ENCODE peak calls at places on chromosomes 2 and 18, in six cellular contexts. Q is esophagus squamous epithelium; H is brain microvascular endothelial cell; W is upper lobe of left lung; N is spleen; C is CD4-positive, alpha-beta memory T cell. A is an unnamed sample. For H3K36me3, the result is how much of the 10 kb centered on the place peaks cover.

GRCh38 chr2:2698182-2699116 is 367.4 kb upstream of the MYT1L start:
- DNase-seq in H (no peak), C (no peak), N (no peak), W (no peak), Q (no peak), A (peak)

GRCh38 chr2:130336877-130337734 is 5.6 kb upstream of the IMP4 start:
- DNase-seq in H (peak), C (peak), Q (no peak), N (peak), W (peak), A (no peak)

GRCh38 chr2:181743723-181744031 is 63.4 kb upstream of the NEUROD1 start:
- DNase-seq in N (no peak), C (no peak), H (no peak), Q (no peak), W (no peak), A (no peak)

GRCh38 chr2:139744273-139744672 is 964.1 kb upstream of the NXPH2 start:
- DNase-seq in C (no peak), H (no peak), Q (no peak), N (no peak), W (no peak), A (no peak)

GRCh38 chr2:176427549-176427948 is 158.3 kb downstream of the MTX2 start:
- DNase-seq in H (no peak), W (no peak), Q (no peak), C (no peak), N (no peak), A (no peak)

GRCh38 chr2:224268441-224268840 is 133.5 kb downstream of the FAM124B start:
- DNase-seq in H (peak), C (no peak), Q (no peak), N (no peak), W (no peak), A (no peak)

GRCh38 chr2:52518673-52519072 is 1248.9 kb upstream of the CHAC2 start:
- DNase-seq in W (no peak), H (no peak), C (no peak), N (no peak), Q (no peak), A (no peak)

GRCh38 chr2:7180641-7181370 is 263.6 kb downstream of the RNF144A start:
- DNase-seq in Q (no peak), W (no peak), C (no peak), H (no peak), N (no peak), A (no peak)

GRCh38 chr2:44944102-44944951 is 2.8 kb downstream of the SIX3 start:
- DNase-seq in N (peak), Q (no peak), C (no peak), H (no peak), W (no peak), A (no peak)

GRCh38 chr2:27792759-27793158 is 21.2 kb downstream of the MRPL33 start:
- DNase-seq in N (no peak), Q (no peak), C (no peak), H (no peak), W (no peak), A (no peak)

GRCh38 chr18:25544872-25545271 is 192.9 kb upstream of the ZNF521 start:
- DNase-seq in N (no peak), W (no peak), C (no peak), Q (no peak), H (no peak), A (no peak)

GRCh38 chr2:128405467-128405900 is 86.8 kb upstream of the HS6ST1 start:
- DNase-seq in H (no peak), C (no peak), N (peak), W (peak), Q (no peak), A (no peak)

GRCh38 chr18:79485788-79486355 is 90.1 kb downstream of the NFATC1 start:
- DNase-seq in Q (no peak), W (no peak), C (no peak), N (peak), H (peak), A (peak)

GRCh38 chr2:149129433-149129832 is 90.9 kb downstream of the LYPD6B start:
- DNase-seq in N (no peak), Q (no peak), C (no peak), H (no peak), W (no peak), A (peak)

GRCh38 chr2:86293612-86294011 is 43.8 kb downstream of the REEP1 start:
- DNase-seq in W (no peak), N (no peak), C (no peak), Q (no peak), H (no peak), A (no peak)

GRCh38 chr2:173963323-173963816 is 1.8 kb downstream of the SP3 start:
- DNase-seq in W (no peak), Q (no peak), C (peak), H (peak), N (no peak), A (peak)

GRCh38 chr18:31057917-31058316 is 15.4 kb upstream of the DSC3 start:
- DNase-seq in H (no peak), Q (no peak), C (no peak), W (no peak), N (no peak), A (no peak)

GRCh38 chr2:196263181-196263747 is 91.9 kb upstream of the STK17B start:
- DNase-seq in H (peak), W (no peak), C (peak), N (no peak), Q (no peak), A (peak)

GRCh38 chr2:55175254-55176093 is 56.6 kb downstream of the CLHC1 start:
- DNase-seq in C (peak), N (no peak), Q (no peak), H (no peak), W (no peak), A (peak)

GRCh38 chr2:181025004-181025403 is 44.6 kb downstream of the UBE2E3 start:
- DNase-seq in W (no peak), N (no peak), H (no peak), Q (no peak), C (no peak), A (no peak)

GRCh38 chr2:27209621-27210401 is 2.0 kb upstream of the ATRAID start:
- DNase-seq in H (no peak), C (no peak), Q (no peak), N (no peak), W (no peak), A (no peak)

GRCh38 chr18:5430131-5430530 is 113.7 kb downstream of the EPB41L3 start:
- DNase-seq in C (no peak), Q (no peak), N (no peak), W (no peak), H (no peak), A (no peak)

GRCh38 chr18:66346833-66347595 is 256.9 kb downstream of the CDH19 start:
- DNase-seq in C (no peak), W (no peak), N (no peak), H (no peak), Q (no peak), A (no peak)

GRCh38 chr2:120969613-120970355 is 234.1 kb downstream of the GLI2 start:
- DNase-seq in N (no peak), Q (no peak), H (no peak), W (no peak), C (no peak), A (no peak)

GRCh38 chr2:64913357-64913869 is 75.8 kb upstream of the SLC1A4 start:
- DNase-seq in C (no peak), N (no peak), W (no peak), Q (no peak), H (no peak), A (peak)

GRCh38 chr2:10141736-10142639 is 19.4 kb downstream of the RRM2 start:
- DNase-seq in Q (no peak), C (peak), N (peak), H (no peak), W (no peak), A (no peak)

GRCh38 chr2:222305510-222306392 is 7.0 kb upstream of the PAX3 start:
- DNase-seq in C (no peak), N (peak), Q (no peak), W (no peak), H (no peak), A (no peak)

GRCh38 chr2:38178142-38178541 is 102.2 kb upstream of the CYP1B1 start:
- DNase-seq in Q (no peak), C (no peak), W (peak), N (no peak), H (peak), A (no peak)

GRCh38 chr2:73187549-73187948 is 14.8 kb upstream of the NOTO start:
- DNase-seq in H (no peak), C (no peak), Q (no peak), W (no peak), N (no peak), A (no peak)

GRCh38 chr18:53795061-53795460 is 429.4 kb downstream of the MBD2 start:
- DNase-seq in Q (no peak), H (no peak), N (no peak), C (no peak), W (no peak), A (no peak)

GRCh38 chr2:219287569-219288265 is 8.6 kb downstream of the DNAJB2 start:
- DNase-seq in H (no peak), C (no peak), W (no peak), Q (no peak), N (no peak), A (no peak)

GRCh38 chr2:205755923-205756322 is 73.6 kb downstream of the NRP2 start:
- DNase-seq in W (no peak), N (no peak), C (no peak), Q (no peak), H (no peak), A (no peak)

DNA sequence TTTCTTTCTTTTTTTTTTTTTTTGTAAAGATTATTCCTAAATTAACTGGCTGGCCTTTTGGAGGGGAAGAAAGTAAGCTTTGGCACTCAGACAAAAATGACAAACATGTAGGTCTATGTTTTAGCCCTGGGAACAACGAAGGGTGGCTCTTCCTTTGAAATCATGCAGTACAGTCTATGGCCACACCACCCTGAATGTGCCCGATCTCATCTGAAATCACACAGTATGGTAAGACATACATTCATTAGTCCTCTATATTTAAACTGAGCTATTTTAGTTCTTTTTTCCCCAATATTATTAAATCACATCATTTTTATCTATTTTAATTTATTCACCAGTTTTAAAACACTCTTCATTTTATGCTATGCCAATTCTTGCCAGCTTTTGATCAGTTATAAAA is 48.2 kb downstream of the PLA2R1 start:
- DNase-seq in H (no peak), Q (no peak), C (no peak), N (no peak), W (no peak), A (no peak)
- H3K36me3 ChIP-seq in H (under half), Q (half or more), C (under half), N (under half), W (under half), A (under half)

DNA sequence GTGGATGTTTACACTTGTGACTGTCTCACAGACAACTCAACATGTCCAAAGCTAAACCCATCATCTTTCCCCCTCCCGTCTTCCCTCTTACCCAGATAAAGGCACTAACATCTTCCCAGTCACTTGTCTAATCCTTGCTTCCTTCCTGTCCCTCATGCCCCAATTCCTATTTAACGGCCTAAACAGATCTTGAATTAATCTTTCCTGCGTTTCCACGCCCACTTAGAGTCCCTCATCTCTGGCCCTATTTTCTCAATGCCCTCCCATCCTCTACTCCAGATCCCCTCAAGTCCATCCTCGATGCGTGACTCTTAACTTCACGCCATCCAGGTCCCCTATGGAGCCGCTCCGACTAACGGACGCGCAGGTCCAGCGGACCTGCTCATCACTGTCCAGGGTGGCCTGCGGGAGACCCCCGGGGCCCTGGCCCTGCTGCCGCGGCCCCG is 682 bp upstream of the SCLY start:
- DNase-seq in W (no peak), N (no peak), Q (no peak), C (no peak), H (peak), A (peak)
- H3K27ac ChIP-seq in W (peak), N (peak), Q (peak), C (peak), H (peak), A (peak)

GRCh38 chr2:46020416-46020815 is 276.8 kb upstream of the EPAS1 start:
- DNase-seq in H (peak), Q (no peak), C (no peak), W (no peak), N (no peak), A (no peak)
- H3K36me3 ChIP-seq in H (under half), Q (under half), C (under half), W (under half), N (under half), A (under half)

GRCh38 chr2:233486357-233486756 is 80.2 kb downstream of the USP40 start:
- DNase-seq in C (no peak), H (no peak), W (no peak), Q (no peak), N (no peak), A (no peak)
- H3K27ac ChIP-seq in C (no peak), H (peak), W (peak), Q (peak), N (peak), A (peak)

GRCh38 chr2:239079671-239080294 is 231.9 kb downstream of the TWIST2 start:
- DNase-seq in H (no peak), W (no peak), N (no peak), Q (no peak), C (no peak), A (no peak)
- H3K36me3 ChIP-seq in H (under half), W (half or more), N (half or more), Q (half or more), C (under half), A (under half)

DNA sequence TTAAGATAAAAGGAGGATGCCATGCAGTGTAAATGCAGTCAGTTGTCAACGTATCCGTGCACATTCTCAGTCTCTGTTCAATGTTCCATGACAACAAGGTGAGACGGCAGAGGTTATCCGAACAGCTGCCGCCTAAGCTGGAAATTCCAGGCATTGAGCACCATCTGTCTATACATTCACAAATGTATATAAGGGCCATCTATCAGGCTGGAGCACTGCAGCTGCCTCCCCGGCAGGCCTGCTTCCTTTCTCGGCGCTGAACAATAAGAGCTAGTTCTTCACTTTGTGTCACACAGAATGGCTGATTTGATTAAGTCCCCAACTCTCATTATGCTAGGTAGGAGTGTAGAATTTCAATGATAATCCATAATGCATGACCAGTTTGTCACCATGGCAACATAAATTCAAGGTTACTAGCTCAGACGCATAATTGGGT is 282.2 kb upstream of the SOX11 start:
- DNase-seq in N (no peak), Q (no peak), H (no peak), W (no peak), C (no peak), A (peak)
- H3K27ac ChIP-seq in N (no peak), Q (no peak), H (no peak), W (no peak), C (no peak), A (peak)